ENCODE peak calls at places on chromosome 18, in six cellular contexts. O is activated naive CD8-positive, alpha-beta T cell treated with anti-CD3 and anti-CD28 coated beads, Interleukin-2, amount 10 ng/mL, durations not matched to agents 7 days and 5 days; T is foreskin fibroblast; S is skeletal muscle cell; W is heart left ventricle; Z is cardiac muscle cell. B is an unnamed sample.
A peak's percentile ranks its signal among the peaks of the same experiment; 100 is the strongest.

GRCh38 chr18:45617284-45617683 is 2.0 kb downstream of the SLC14A2 start:
- DNase-seq in O (no peak), T (peak; percentile 85), S (peak; percentile 56), W (peak; percentile 86), Z (peak; percentile 84), B (no peak)

GRCh38 chr18:48743046-48743445 is 204.2 kb downstream of the CTIF start:
- DNase-seq in O (no peak), T (peak; percentile 83), S (no peak), W (no peak), Z (peak; percentile 74), B (no peak)

GRCh38 chr18:63683152-63683551 is 19.6 kb upstream of the SERPINB11 start:
- DNase-seq in O (no peak), T (peak; percentile 94), S (peak; percentile 99), W (no peak), Z (peak; percentile 75), B (peak; percentile 79)

GRCh38 chr18:3429121-3429520 is 20.9 kb upstream of the TGIF1 start:
- DNase-seq in O (no peak), T (no peak), S (no peak), W (no peak), Z (no peak), B (peak; percentile 80)

GRCh38 chr18:57373017-57373416 is 20.7 kb downstream of the ST8SIA3 start:
- DNase-seq in O (no peak), T (no peak), S (no peak), W (no peak), Z (no peak), B (no peak)

GRCh38 chr18:70553245-70553960 is 264.6 kb downstream of the SOCS6 start:
- DNase-seq in O (no peak), T (no peak), S (no peak), W (no peak), Z (no peak), B (no peak)

GRCh38 chr18:13502585-13502984 is 223.8 kb downstream of the FAM210A start:
- DNase-seq in O (no peak), T (no peak), S (no peak), W (no peak), Z (no peak), B (no peak)

GRCh38 chr18:47209166-47209565 is 33.0 kb upstream of the IER3IP1 start:
- DNase-seq in O (no peak), T (no peak), S (peak; percentile 19), W (no peak), Z (no peak), B (no peak)

GRCh38 chr18:66729459-66730239 is 125.8 kb upstream of the CDH19 start:
- DNase-seq in O (no peak), T (no peak), S (no peak), W (no peak), Z (peak; percentile 68), B (no peak)

GRCh38 chr18:57294547-57294946 is 57.8 kb upstream of the ST8SIA3 start:
- DNase-seq in O (no peak), T (no peak), S (no peak), W (no peak), Z (no peak), B (no peak)

GRCh38 chr18:34509879-34510586 is 200.1 kb upstream of the DTNA start:
- DNase-seq in O (no peak), T (no peak), S (no peak), W (no peak), Z (no peak), B (no peak)

GRCh38 chr18:48814490-48815181 is 136.1 kb downstream of the SMAD7 start:
- DNase-seq in O (peak; percentile 24), T (no peak), S (no peak), W (peak; percentile 4), Z (no peak), B (peak; percentile 17)

GRCh38 chr18:36572135-36572856 is 256.5 kb downstream of the TPGS2 start:
- DNase-seq in O (no peak), T (no peak), S (peak; percentile 29), W (no peak), Z (peak; percentile 80), B (peak; percentile 64)